ENCODE peak calls at places on chromosomes 7 and 10, in five cellular contexts. One of them, this sample, is unnamed.

GRCh38 chr7:94043299-94043698 is 39.1 kb upstream of the BET1 start:
- DNase-seq in SK-N-SH: no peak
- DNase-seq in GM12878: no peak
- DNase-seq in K562: no peak
- DNase-seq in A549: no peak
- DNase-seq in this sample: peak; percentile 69

GRCh38 chr10:72738476-72738875 is 46.5 kb downstream of the MCU start:
- DNase-seq in GM12878: no peak
- DNase-seq in A549: no peak
- DNase-seq in K562: no peak
- DNase-seq in SK-N-SH: no peak
- DNase-seq in this sample: no peak

GRCh38 chr10:2986341-2986933 is 80.9 kb upstream of the PFKP start:
- DNase-seq in A549: no peak
- DNase-seq in SK-N-SH: no peak
- DNase-seq in GM12878: no peak
- DNase-seq in K562: no peak
- DNase-seq in this sample: no peak

GRCh38 chr7:80498481-80499349 is 13.1 kb downstream of the GNAT3 start:
- DNase-seq in A549: no peak
- DNase-seq in K562: no peak
- DNase-seq in GM12878: no peak
- DNase-seq in SK-N-SH: no peak
- DNase-seq in this sample: peak; percentile 71

GRCh38 chr7:6612819-6613218 is 2.6 kb upstream of the ZNF853 start:
- DNase-seq in GM12878: no peak
- DNase-seq in K562: peak; percentile 25
- DNase-seq in A549: no peak
- DNase-seq in SK-N-SH: no peak
- DNase-seq in this sample: no peak

GRCh38 chr7:111829221-111829620 is 266.9 kb upstream of the IMMP2L start:
- DNase-seq in GM12878: no peak
- DNase-seq in A549: no peak
- DNase-seq in K562: no peak
- DNase-seq in SK-N-SH: no peak
- DNase-seq in this sample: no peak

GRCh38 chr7:152894295-152895170 is 135.0 kb downstream of the ACTR3B start:
- DNase-seq in A549: peak; percentile 60
- DNase-seq in SK-N-SH: peak; percentile 97
- DNase-seq in K562: peak; percentile 69
- DNase-seq in GM12878: no peak
- DNase-seq in this sample: no peak

GRCh38 chr7:116786791-116787443 is 75.5 kb upstream of the CAPZA2 start:
- DNase-seq in SK-N-SH: no peak
- DNase-seq in GM12878: peak; percentile 58
- DNase-seq in K562: peak; percentile 18
- DNase-seq in A549: no peak
- DNase-seq in this sample: peak; percentile 46

GRCh38 chr10:43851030-43851429 is 202.3 kb upstream of the ZNF32 start:
- DNase-seq in GM12878: no peak
- DNase-seq in K562: peak; percentile 12
- DNase-seq in SK-N-SH: no peak
- DNase-seq in A549: no peak
- DNase-seq in this sample: no peak

GRCh38 chr7:76065016-76065612 is 17.2 kb downstream of the MDH2 start:
- DNase-seq in K562: no peak
- DNase-seq in SK-N-SH: no peak
- DNase-seq in A549: no peak
- DNase-seq in GM12878: no peak
- DNase-seq in this sample: no peak

GRCh38 chr7:143205560-143206293 is 16.1 kb upstream of the TAS2R40 start:
- DNase-seq in GM12878: peak; percentile 47
- DNase-seq in K562: no peak
- DNase-seq in A549: no peak
- DNase-seq in SK-N-SH: no peak
- DNase-seq in this sample: no peak

GRCh38 chr10:32245760-32246159 is 101.2 kb downstream of the EPC1 start:
- DNase-seq in SK-N-SH: no peak
- DNase-seq in GM12878: no peak
- DNase-seq in A549: no peak
- DNase-seq in K562: no peak
- DNase-seq in this sample: no peak

GRCh38 chr10:48525113-48525512 is 79.8 kb downstream of the ARHGAP22 start:
- DNase-seq in A549: no peak
- DNase-seq in SK-N-SH: no peak
- DNase-seq in K562: no peak
- DNase-seq in GM12878: no peak
- DNase-seq in this sample: no peak

GRCh38 chr10:6279540-6280267 is 77.0 kb downstream of the PFKFB3 start:
- DNase-seq in SK-N-SH: no peak
- DNase-seq in GM12878: no peak
- DNase-seq in A549: peak; percentile 84
- DNase-seq in K562: peak; percentile 40
- DNase-seq in this sample: peak; percentile 66

GRCh38 chr10:47410271-47410670 is 26.2 kb upstream of the ZNF488 start:
- DNase-seq in K562: no peak
- DNase-seq in A549: no peak
- DNase-seq in GM12878: no peak
- DNase-seq in SK-N-SH: no peak
- DNase-seq in this sample: no peak

GRCh38 chr10:44058259-44058658 is 326.6 kb downstream of the CXCL12 start:
- DNase-seq in A549: no peak
- DNase-seq in GM12878: no peak
- DNase-seq in K562: no peak
- DNase-seq in SK-N-SH: no peak
- DNase-seq in this sample: no peak

GRCh38 chr10:90871279-90871760 is 454 bp upstream of the RPP30 start:
- DNase-seq in A549: peak; percentile 65
- DNase-seq in GM12878: peak; percentile 17
- DNase-seq in SK-N-SH: peak; percentile 72
- DNase-seq in K562: peak; percentile 70
- DNase-seq in this sample: peak; percentile 81

GRCh38 chr7:113936982-113937381 is 18.2 kb upstream of the PPP1R3A start:
- DNase-seq in K562: no peak
- DNase-seq in A549: no peak
- DNase-seq in GM12878: no peak
- DNase-seq in SK-N-SH: no peak
- DNase-seq in this sample: no peak

GRCh38 chr10:102254426-102254825 is 9.1 kb downstream of the GBF1 start:
- DNase-seq in A549: no peak
- DNase-seq in K562: no peak
- DNase-seq in GM12878: no peak
- DNase-seq in SK-N-SH: no peak
- DNase-seq in this sample: no peak

GRCh38 chr7:44555350-44555749 is 14.2 kb upstream of the NPC1L1 start:
- DNase-seq in GM12878: no peak
- DNase-seq in A549: no peak
- DNase-seq in K562: no peak
- DNase-seq in SK-N-SH: no peak
- DNase-seq in this sample: no peak

GRCh38 chr7:1845536-1846311 is 175.6 kb downstream of the ELFN1 start:
- DNase-seq in A549: no peak
- DNase-seq in GM12878: no peak
- DNase-seq in SK-N-SH: peak; percentile 61
- DNase-seq in K562: no peak
- DNase-seq in this sample: no peak

GRCh38 chr10:49594594-49594993 is 15.5 kb upstream of the SLC18A3 start:
- DNase-seq in K562: peak; percentile 73
- DNase-seq in GM12878: no peak
- DNase-seq in A549: peak; percentile 71
- DNase-seq in SK-N-SH: peak; percentile 83
- DNase-seq in this sample: peak; percentile 65

GRCh38 chr10:97063983-97064837 is 121.5 kb downstream of the SLIT1 start:
- DNase-seq in SK-N-SH: no peak
- DNase-seq in K562: no peak
- DNase-seq in GM12878: no peak
- DNase-seq in A549: no peak
- DNase-seq in this sample: no peak

GRCh38 chr10:75283150-75284096 is 47.7 kb upstream of the COMTD1 start:
- DNase-seq in GM12878: no peak
- DNase-seq in SK-N-SH: no peak
- DNase-seq in K562: peak; percentile 29
- DNase-seq in A549: no peak
- DNase-seq in this sample: peak; percentile 74

GRCh38 chr10:75276029-75276872 is 40.5 kb upstream of the COMTD1 start:
- DNase-seq in A549: no peak
- DNase-seq in SK-N-SH: no peak
- DNase-seq in K562: peak; percentile 55
- DNase-seq in GM12878: no peak
- DNase-seq in this sample: no peak

GRCh38 chr7:37349979-37350590 is 98.6 kb downstream of the ELMO1 start:
- DNase-seq in GM12878: no peak
- DNase-seq in SK-N-SH: no peak
- DNase-seq in K562: no peak
- DNase-seq in A549: no peak
- DNase-seq in this sample: no peak

GRCh38 chr10:34698979-34699378 is 116.1 kb downstream of the PARD3 start:
- DNase-seq in K562: no peak
- DNase-seq in A549: peak; percentile 63
- DNase-seq in GM12878: no peak
- DNase-seq in SK-N-SH: no peak
- DNase-seq in this sample: peak; percentile 47

GRCh38 chr10:52883996-52884871 is 111.7 kb upstream of the MBL2 start:
- DNase-seq in SK-N-SH: peak; percentile 74
- DNase-seq in GM12878: peak; percentile 25
- DNase-seq in K562: peak; percentile 51
- DNase-seq in A549: peak; percentile 40
- DNase-seq in this sample: peak; percentile 67

GRCh38 chr7:136919820-136920219 is 51.4 kb downstream of the CHRM2 start:
- DNase-seq in GM12878: no peak
- DNase-seq in A549: no peak
- DNase-seq in K562: no peak
- DNase-seq in SK-N-SH: no peak
- DNase-seq in this sample: peak; percentile 57

GRCh38 chr7:44486693-44487092 is 3.8 kb downstream of the NUDCD3 start:
- DNase-seq in GM12878: no peak
- DNase-seq in A549: no peak
- DNase-seq in K562: peak; percentile 22
- DNase-seq in SK-N-SH: no peak
- DNase-seq in this sample: peak; percentile 49

GRCh38 chr7:10412426-10413019 is 561.1 kb upstream of the PHF14 start:
- DNase-seq in GM12878: no peak
- DNase-seq in SK-N-SH: peak; percentile 44
- DNase-seq in K562: peak; percentile 58
- DNase-seq in A549: peak; percentile 3
- DNase-seq in this sample: peak; percentile 1

GRCh38 chr7:107147464-107148214 is 21.2 kb upstream of the HBP1 start:
- DNase-seq in A549: peak; percentile 39
- DNase-seq in SK-N-SH: peak; percentile 51
- DNase-seq in K562: peak; percentile 72
- DNase-seq in GM12878: no peak
- DNase-seq in this sample: peak; percentile 47

GRCh38 chr7:95577137-95577536 is 19.2 kb downstream of the PDK4 start:
- DNase-seq in K562: no peak
- DNase-seq in SK-N-SH: no peak
- DNase-seq in GM12878: no peak
- DNase-seq in A549: peak; percentile 6
- DNase-seq in this sample: no peak

GRCh38 chr7:95581446-95581845 is 14.9 kb downstream of the PDK4 start:
- DNase-seq in K562: no peak
- DNase-seq in A549: no peak
- DNase-seq in GM12878: no peak
- DNase-seq in SK-N-SH: no peak
- DNase-seq in this sample: no peak

GRCh38 chr7:95579318-95579717 is 17.0 kb downstream of the PDK4 start:
- DNase-seq in SK-N-SH: no peak
- DNase-seq in A549: no peak
- DNase-seq in K562: no peak
- DNase-seq in GM12878: no peak
- DNase-seq in this sample: no peak

GRCh38 chr7:95582578-95583293 is 13.6 kb downstream of the PDK4 start:
- DNase-seq in A549: no peak
- DNase-seq in GM12878: no peak
- DNase-seq in K562: no peak
- DNase-seq in SK-N-SH: no peak
- DNase-seq in this sample: no peak

GRCh38 chr7:95578299-95578855 is 17.9 kb downstream of the PDK4 start:
- DNase-seq in A549: no peak
- DNase-seq in K562: no peak
- DNase-seq in SK-N-SH: no peak
- DNase-seq in GM12878: no peak
- DNase-seq in this sample: no peak
- TF ChIP-seq RCOR1 in A549: no peak
- TF ChIP-seq RCOR1 in K562: no peak
- TF ChIP-seq RCOR1 in SK-N-SH: no peak
- TF ChIP-seq RCOR1 in GM12878: no peak
- TF ChIP-seq RCOR1 in this sample: no peak

DNA sequence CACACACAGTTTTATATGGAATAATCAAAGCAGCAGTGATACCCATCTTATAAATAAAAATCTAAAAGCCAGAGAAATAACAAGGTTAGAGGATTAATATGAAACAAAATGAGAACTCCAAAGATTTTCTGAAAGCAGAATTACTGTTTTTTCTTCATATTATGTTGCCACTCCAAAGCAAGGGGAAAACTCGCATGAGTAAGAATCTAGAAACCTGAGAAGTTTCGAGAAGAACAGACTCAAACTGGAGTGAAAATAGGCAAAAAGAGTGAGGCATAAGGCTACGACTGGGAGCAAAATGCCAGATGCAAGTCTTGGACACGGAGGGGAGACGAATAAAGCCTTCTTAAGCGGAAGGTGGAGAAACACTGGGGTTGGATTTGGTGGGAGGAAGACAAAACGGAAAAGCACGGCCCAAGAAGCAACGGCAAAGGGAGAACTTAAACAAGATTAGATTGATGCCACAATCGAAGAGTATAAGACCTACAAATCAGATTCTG is 923 bp downstream of the TNPO3 start:
- DNase-seq in A549: peak; percentile 27
- DNase-seq in K562: no peak
- DNase-seq in SK-N-SH: no peak
- DNase-seq in GM12878: no peak
- DNase-seq in this sample: peak; percentile 32
- TF ChIP-seq RCOR1 in A549: no peak
- TF ChIP-seq RCOR1 in K562: no peak
- TF ChIP-seq RCOR1 in SK-N-SH: no peak
- TF ChIP-seq RCOR1 in GM12878: no peak
- TF ChIP-seq RCOR1 in this sample: no peak

DNA sequence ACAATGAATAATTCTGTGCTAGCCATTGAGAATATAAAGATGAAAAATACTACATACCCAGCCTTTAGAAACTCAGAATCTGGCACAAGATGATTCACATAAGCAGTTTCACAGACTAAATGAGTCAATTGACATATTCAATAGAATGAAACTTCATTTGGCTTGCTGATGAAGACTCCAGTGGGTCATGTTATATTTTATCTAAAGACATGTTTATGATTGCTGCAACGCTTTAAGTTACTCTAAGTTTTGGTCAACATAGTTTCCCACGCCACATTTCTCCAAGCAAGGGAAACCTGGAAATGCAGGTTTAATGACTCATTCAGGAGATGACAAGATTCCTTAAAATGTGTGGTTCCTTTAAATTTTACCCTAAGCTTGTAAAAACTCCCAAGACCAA is 6.8 kb downstream of the SEMA3A start:
- DNase-seq in GM12878: no peak
- DNase-seq in A549: no peak
- DNase-seq in SK-N-SH: no peak
- DNase-seq in K562: no peak
- DNase-seq in this sample: peak; percentile 79
- TF ChIP-seq RCOR1 in GM12878: no peak
- TF ChIP-seq RCOR1 in A549: no peak
- TF ChIP-seq RCOR1 in SK-N-SH: no peak
- TF ChIP-seq RCOR1 in K562: no peak
- TF ChIP-seq RCOR1 in this sample: no peak

GRCh38 chr10:93481931-93482834 is at the start of gene MYOF:
- DNase-seq in A549: peak; percentile 87
- DNase-seq in SK-N-SH: peak; percentile 65
- DNase-seq in K562: peak; percentile 57
- DNase-seq in GM12878: peak; percentile 50
- DNase-seq in this sample: peak; percentile 93
- TF ChIP-seq RCOR1 in A549: no peak
- TF ChIP-seq RCOR1 in SK-N-SH: no peak
- TF ChIP-seq RCOR1 in K562: no peak
- TF ChIP-seq RCOR1 in GM12878: no peak
- TF ChIP-seq RCOR1 in this sample: no peak

This sample was measured in IMR-90.